ENCODE peak calls at places on chromosomes 4 and X, in eight cellular contexts. One of them, this sample, is unnamed.

GRCh38 chrX:145886469-145886868 is 68.8 kb downstream of the SLITRK2 start:
- DNase-seq in colonic mucosa: no peak
- DNase-seq in CD4-positive, alpha-beta T cell: no peak
- DNase-seq in CD4-positive, CD25-positive, alpha-beta regulatory T cell: no peak
- DNase-seq in effector memory CD4-positive, alpha-beta T cell: no peak
- DNase-seq in tibial artery: no peak
- DNase-seq in right lobe of liver: no peak
- DNase-seq in HCT116: no peak
- DNase-seq in this sample: no peak

GRCh38 chr4:139523076-139523475 is 32.9 kb downstream of the SETD7 start:
- DNase-seq in CD4-positive, alpha-beta T cell: no peak
- DNase-seq in colonic mucosa: peak; percentile 45
- DNase-seq in right lobe of liver: no peak
- DNase-seq in CD4-positive, CD25-positive, alpha-beta regulatory T cell: no peak
- DNase-seq in effector memory CD4-positive, alpha-beta T cell: no peak
- DNase-seq in tibial artery: no peak
- DNase-seq in HCT116: no peak
- DNase-seq in this sample: no peak

GRCh38 chrX:120244735-120245498 is 5.7 kb upstream of the ZBTB33 start:
- DNase-seq in HCT116: peak; percentile 77
- DNase-seq in right lobe of liver: peak; percentile 73
- DNase-seq in colonic mucosa: peak; percentile 73
- DNase-seq in tibial artery: peak; percentile 81
- DNase-seq in CD4-positive, alpha-beta T cell: peak; percentile 51
- DNase-seq in effector memory CD4-positive, alpha-beta T cell: peak; percentile 28
- DNase-seq in CD4-positive, CD25-positive, alpha-beta regulatory T cell: peak; percentile 58
- DNase-seq in this sample: peak; percentile 59

GRCh38 chr4:89142691-89143669 is 31.6 kb downstream of the TIGD2 start:
- DNase-seq in CD4-positive, alpha-beta T cell: no peak
- DNase-seq in CD4-positive, CD25-positive, alpha-beta regulatory T cell: no peak
- DNase-seq in effector memory CD4-positive, alpha-beta T cell: no peak
- DNase-seq in colonic mucosa: no peak
- DNase-seq in right lobe of liver: no peak
- DNase-seq in HCT116: no peak
- DNase-seq in tibial artery: no peak
- DNase-seq in this sample: peak; percentile 57

GRCh38 chr4:177255359-177255758 is 54.3 kb upstream of the NEIL3 start:
- DNase-seq in colonic mucosa: no peak
- DNase-seq in right lobe of liver: no peak
- DNase-seq in CD4-positive, alpha-beta T cell: no peak
- DNase-seq in CD4-positive, CD25-positive, alpha-beta regulatory T cell: no peak
- DNase-seq in HCT116: no peak
- DNase-seq in effector memory CD4-positive, alpha-beta T cell: no peak
- DNase-seq in tibial artery: no peak
- DNase-seq in this sample: no peak

GRCh38 chrX:49919617-49920016 is 2.8 kb upstream of the CLCN5 start:
- DNase-seq in right lobe of liver: no peak
- DNase-seq in tibial artery: peak; percentile 61
- DNase-seq in CD4-positive, alpha-beta T cell: peak; percentile 5
- DNase-seq in CD4-positive, CD25-positive, alpha-beta regulatory T cell: peak; percentile 36
- DNase-seq in HCT116: no peak
- DNase-seq in effector memory CD4-positive, alpha-beta T cell: peak; percentile 11
- DNase-seq in colonic mucosa: peak; percentile 42
- DNase-seq in this sample: peak; percentile 21

GRCh38 chrX:42075032-42075431 is 151.7 kb upstream of the CASK start:
- DNase-seq in effector memory CD4-positive, alpha-beta T cell: no peak
- DNase-seq in colonic mucosa: no peak
- DNase-seq in right lobe of liver: no peak
- DNase-seq in CD4-positive, alpha-beta T cell: no peak
- DNase-seq in HCT116: no peak
- DNase-seq in CD4-positive, CD25-positive, alpha-beta regulatory T cell: no peak
- DNase-seq in tibial artery: no peak
- DNase-seq in this sample: no peak

GRCh38 chr4:72112514-72113156 is 80.8 kb downstream of the NPFFR2 start:
- DNase-seq in right lobe of liver: no peak
- DNase-seq in CD4-positive, alpha-beta T cell: no peak
- DNase-seq in tibial artery: no peak
- DNase-seq in HCT116: peak; percentile 39
- DNase-seq in CD4-positive, CD25-positive, alpha-beta regulatory T cell: no peak
- DNase-seq in effector memory CD4-positive, alpha-beta T cell: no peak
- DNase-seq in colonic mucosa: no peak
- DNase-seq in this sample: peak; percentile 20

GRCh38 chr4:76956961-76957738 is 7.6 kb downstream of the SEPTIN11 start:
- DNase-seq in effector memory CD4-positive, alpha-beta T cell: no peak
- DNase-seq in HCT116: no peak
- DNase-seq in CD4-positive, CD25-positive, alpha-beta regulatory T cell: no peak
- DNase-seq in colonic mucosa: peak; percentile 38
- DNase-seq in tibial artery: no peak
- DNase-seq in CD4-positive, alpha-beta T cell: no peak
- DNase-seq in right lobe of liver: no peak
- DNase-seq in this sample: no peak

GRCh38 chr4:106551724-106552123 is 183.1 kb upstream of the GIMD1 start:
- DNase-seq in right lobe of liver: no peak
- DNase-seq in CD4-positive, alpha-beta T cell: no peak
- DNase-seq in effector memory CD4-positive, alpha-beta T cell: no peak
- DNase-seq in tibial artery: no peak
- DNase-seq in colonic mucosa: no peak
- DNase-seq in HCT116: no peak
- DNase-seq in CD4-positive, CD25-positive, alpha-beta regulatory T cell: no peak
- DNase-seq in this sample: peak; percentile 49

GRCh38 chr4:87865288-87865687 is 32.5 kb downstream of the MEPE start:
- DNase-seq in colonic mucosa: no peak
- DNase-seq in HCT116: no peak
- DNase-seq in tibial artery: no peak
- DNase-seq in effector memory CD4-positive, alpha-beta T cell: no peak
- DNase-seq in CD4-positive, CD25-positive, alpha-beta regulatory T cell: no peak
- DNase-seq in right lobe of liver: no peak
- DNase-seq in CD4-positive, alpha-beta T cell: no peak
- DNase-seq in this sample: no peak

GRCh38 chr4:26120098-26120795 is 200.6 kb upstream of the RBPJ start:
- DNase-seq in right lobe of liver: no peak
- DNase-seq in CD4-positive, alpha-beta T cell: no peak
- DNase-seq in CD4-positive, CD25-positive, alpha-beta regulatory T cell: no peak
- DNase-seq in tibial artery: no peak
- DNase-seq in effector memory CD4-positive, alpha-beta T cell: no peak
- DNase-seq in HCT116: no peak
- DNase-seq in colonic mucosa: no peak
- DNase-seq in this sample: no peak

GRCh38 chr4:52983563-52984303 is 121.6 kb downstream of the RASL11B start:
- DNase-seq in CD4-positive, CD25-positive, alpha-beta regulatory T cell: peak; percentile 34
- DNase-seq in HCT116: peak; percentile 50
- DNase-seq in right lobe of liver: no peak
- DNase-seq in tibial artery: no peak
- DNase-seq in CD4-positive, alpha-beta T cell: no peak
- DNase-seq in colonic mucosa: peak; percentile 35
- DNase-seq in effector memory CD4-positive, alpha-beta T cell: no peak
- DNase-seq in this sample: peak; percentile 53

GRCh38 chr4:44071959-44072955 is 376.4 kb downstream of the KCTD8 start:
- DNase-seq in HCT116: no peak
- DNase-seq in effector memory CD4-positive, alpha-beta T cell: no peak
- DNase-seq in tibial artery: no peak
- DNase-seq in CD4-positive, alpha-beta T cell: no peak
- DNase-seq in right lobe of liver: no peak
- DNase-seq in CD4-positive, CD25-positive, alpha-beta regulatory T cell: no peak
- DNase-seq in colonic mucosa: no peak
- DNase-seq in this sample: no peak

GRCh38 chr4:57550143-57550542 is 440.0 kb upstream of the IGFBP7 start:
- DNase-seq in effector memory CD4-positive, alpha-beta T cell: no peak
- DNase-seq in right lobe of liver: no peak
- DNase-seq in CD4-positive, CD25-positive, alpha-beta regulatory T cell: no peak
- DNase-seq in colonic mucosa: no peak
- DNase-seq in tibial artery: no peak
- DNase-seq in HCT116: no peak
- DNase-seq in CD4-positive, alpha-beta T cell: no peak
- DNase-seq in this sample: no peak

GRCh38 chrX:56288607-56289006 is 56.5 kb downstream of the KLF8 start:
- DNase-seq in effector memory CD4-positive, alpha-beta T cell: no peak
- DNase-seq in HCT116: no peak
- DNase-seq in right lobe of liver: no peak
- DNase-seq in colonic mucosa: no peak
- DNase-seq in CD4-positive, CD25-positive, alpha-beta regulatory T cell: no peak
- DNase-seq in CD4-positive, alpha-beta T cell: no peak
- DNase-seq in tibial artery: no peak
- DNase-seq in this sample: no peak

GRCh38 chrX:56284269-56284668 is 52.1 kb downstream of the KLF8 start:
- DNase-seq in CD4-positive, alpha-beta T cell: no peak
- DNase-seq in right lobe of liver: no peak
- DNase-seq in HCT116: no peak
- DNase-seq in colonic mucosa: no peak
- DNase-seq in tibial artery: no peak
- DNase-seq in CD4-positive, CD25-positive, alpha-beta regulatory T cell: no peak
- DNase-seq in effector memory CD4-positive, alpha-beta T cell: no peak
- DNase-seq in this sample: peak; percentile 77

DNA sequence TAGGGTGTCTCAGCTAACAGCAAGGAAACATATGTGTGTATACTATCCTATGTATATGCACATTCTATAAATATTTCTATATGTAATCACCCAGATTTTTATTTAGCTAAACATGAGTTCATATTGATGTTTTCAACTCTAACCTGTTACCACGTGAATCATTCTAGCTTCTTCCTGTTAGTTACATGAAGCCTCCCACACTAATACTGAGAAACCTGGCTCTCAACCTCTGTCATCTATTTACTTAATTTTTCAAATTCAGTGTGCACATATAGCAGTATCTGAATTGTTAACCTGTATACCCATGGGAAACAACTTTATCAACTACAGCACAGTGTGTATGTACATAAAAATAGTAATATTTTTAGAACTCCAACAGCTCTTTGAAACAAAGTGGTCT is 57.3 kb downstream of the KLF8 start:
- DNase-seq in CD4-positive, CD25-positive, alpha-beta regulatory T cell: no peak
- DNase-seq in right lobe of liver: no peak
- DNase-seq in tibial artery: no peak
- DNase-seq in CD4-positive, alpha-beta T cell: no peak
- DNase-seq in effector memory CD4-positive, alpha-beta T cell: no peak
- DNase-seq in colonic mucosa: no peak
- DNase-seq in HCT116: no peak
- DNase-seq in this sample: no peak
- H3K9me3 ChIP-seq in CD4-positive, CD25-positive, alpha-beta regulatory T cell: no peaks in the 10 kb centered on the region
- H3K9me3 ChIP-seq in right lobe of liver: no peaks in the 10 kb centered on the region
- H3K9me3 ChIP-seq in tibial artery: peaks cover 35% of the 10 kb centered on the region
- H3K9me3 ChIP-seq in CD4-positive, alpha-beta T cell: no peaks in the 10 kb centered on the region
- H3K9me3 ChIP-seq in effector memory CD4-positive, alpha-beta T cell: no peaks in the 10 kb centered on the region
- H3K9me3 ChIP-seq in colonic mucosa: no peaks in the 10 kb centered on the region
- H3K9me3 ChIP-seq in HCT116: no peaks in the 10 kb centered on the region
- H3K9me3 ChIP-seq in this sample: no peaks in the 10 kb centered on the region

GRCh38 chr4:164337219-164337944 is 416.5 kb upstream of the SMIM31 start:
- DNase-seq in CD4-positive, CD25-positive, alpha-beta regulatory T cell: no peak
- DNase-seq in effector memory CD4-positive, alpha-beta T cell: no peak
- DNase-seq in colonic mucosa: no peak
- DNase-seq in right lobe of liver: no peak
- DNase-seq in CD4-positive, alpha-beta T cell: no peak
- DNase-seq in tibial artery: no peak
- DNase-seq in HCT116: no peak
- DNase-seq in this sample: no peak
- H3K9me3 ChIP-seq in CD4-positive, CD25-positive, alpha-beta regulatory T cell: no peaks in the 10 kb centered on the region
- H3K9me3 ChIP-seq in effector memory CD4-positive, alpha-beta T cell: no peaks in the 10 kb centered on the region
- H3K9me3 ChIP-seq in colonic mucosa: no peaks in the 10 kb centered on the region
- H3K9me3 ChIP-seq in right lobe of liver: no peaks in the 10 kb centered on the region
- H3K9me3 ChIP-seq in CD4-positive, alpha-beta T cell: no peaks in the 10 kb centered on the region
- H3K9me3 ChIP-seq in tibial artery: no peaks in the 10 kb centered on the region
- H3K9me3 ChIP-seq in HCT116: no peaks in the 10 kb centered on the region
- H3K9me3 ChIP-seq in this sample: no peaks in the 10 kb centered on the region

DNA sequence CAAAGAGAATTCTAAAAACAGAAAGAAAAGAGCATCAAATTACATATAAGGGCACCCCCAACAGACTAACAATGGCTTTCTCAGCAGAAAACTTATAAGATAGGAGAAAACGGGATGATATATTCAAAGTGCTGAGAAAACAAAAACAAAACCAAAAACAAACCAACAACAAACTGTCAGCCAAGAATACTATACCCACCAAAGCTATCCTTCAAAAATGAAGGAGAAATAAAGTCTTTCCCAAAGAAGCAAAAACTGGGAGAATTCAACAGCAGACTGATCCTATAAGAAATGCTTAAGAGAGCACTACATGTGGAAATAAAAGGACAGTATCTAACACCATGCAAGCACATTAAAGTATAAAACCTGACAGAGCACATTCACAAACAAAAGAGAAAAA is 168.6 kb downstream of the NEK1 start:
- DNase-seq in CD4-positive, CD25-positive, alpha-beta regulatory T cell: no peak
- DNase-seq in effector memory CD4-positive, alpha-beta T cell: no peak
- DNase-seq in right lobe of liver: no peak
- DNase-seq in HCT116: no peak
- DNase-seq in colonic mucosa: no peak
- DNase-seq in tibial artery: no peak
- DNase-seq in CD4-positive, alpha-beta T cell: no peak
- DNase-seq in this sample: no peak
- H3K9me3 ChIP-seq in CD4-positive, CD25-positive, alpha-beta regulatory T cell: peaks cover 17% of the 10 kb centered on the region
- H3K9me3 ChIP-seq in effector memory CD4-positive, alpha-beta T cell: peaks cover 9% of the 10 kb centered on the region
- H3K9me3 ChIP-seq in right lobe of liver: no peaks in the 10 kb centered on the region
- H3K9me3 ChIP-seq in HCT116: no peaks in the 10 kb centered on the region
- H3K9me3 ChIP-seq in colonic mucosa: no peaks in the 10 kb centered on the region
- H3K9me3 ChIP-seq in tibial artery: peaks cover 14% of the 10 kb centered on the region
- H3K9me3 ChIP-seq in CD4-positive, alpha-beta T cell: peaks cover 33% of the 10 kb centered on the region
- H3K9me3 ChIP-seq in this sample: no peaks in the 10 kb centered on the region

DNA sequence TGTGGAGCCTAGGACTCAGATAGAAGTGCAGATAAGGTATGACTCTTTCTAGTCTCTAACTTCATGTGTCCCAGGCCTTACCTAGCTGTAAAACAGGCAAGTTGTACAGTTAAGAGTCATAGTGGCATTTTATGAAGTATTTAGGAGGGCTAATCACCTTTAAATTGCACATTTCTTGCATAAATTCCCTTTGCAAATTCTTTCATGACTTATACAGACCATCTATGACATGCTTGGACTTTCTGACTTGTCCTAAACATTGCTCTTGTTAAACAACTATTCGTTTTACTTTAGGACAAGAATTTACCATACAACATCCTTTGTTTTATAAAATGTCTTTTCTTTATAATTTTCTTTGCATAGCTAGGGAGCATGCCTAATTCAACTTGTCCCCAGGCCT is 7.8 kb upstream of the RRAGB start:
- DNase-seq in tibial artery: no peak
- DNase-seq in right lobe of liver: no peak
- DNase-seq in CD4-positive, alpha-beta T cell: no peak
- DNase-seq in colonic mucosa: no peak
- DNase-seq in CD4-positive, CD25-positive, alpha-beta regulatory T cell: no peak
- DNase-seq in HCT116: no peak
- DNase-seq in effector memory CD4-positive, alpha-beta T cell: no peak
- DNase-seq in this sample: no peak
- H3K9me3 ChIP-seq in tibial artery: no peaks in the 10 kb centered on the region
- H3K9me3 ChIP-seq in right lobe of liver: no peaks in the 10 kb centered on the region
- H3K9me3 ChIP-seq in CD4-positive, alpha-beta T cell: peaks cover 3% of the 10 kb centered on the region
- H3K9me3 ChIP-seq in colonic mucosa: no peaks in the 10 kb centered on the region
- H3K9me3 ChIP-seq in CD4-positive, CD25-positive, alpha-beta regulatory T cell: peaks cover 4% of the 10 kb centered on the region
- H3K9me3 ChIP-seq in HCT116: no peaks in the 10 kb centered on the region
- H3K9me3 ChIP-seq in effector memory CD4-positive, alpha-beta T cell: no peaks in the 10 kb centered on the region
- H3K9me3 ChIP-seq in this sample: no peaks in the 10 kb centered on the region

GRCh38 chr4:18945464-18945863 is 923.9 kb upstream of the LCORL start:
- DNase-seq in colonic mucosa: no peak
- DNase-seq in effector memory CD4-positive, alpha-beta T cell: no peak
- DNase-seq in right lobe of liver: no peak
- DNase-seq in CD4-positive, CD25-positive, alpha-beta regulatory T cell: no peak
- DNase-seq in HCT116: no peak
- DNase-seq in CD4-positive, alpha-beta T cell: no peak
- DNase-seq in tibial artery: no peak
- DNase-seq in this sample: no peak
- H3K9me3 ChIP-seq in colonic mucosa: no peaks in the 10 kb centered on the region
- H3K9me3 ChIP-seq in effector memory CD4-positive, alpha-beta T cell: no peaks in the 10 kb centered on the region
- H3K9me3 ChIP-seq in right lobe of liver: no peaks in the 10 kb centered on the region
- H3K9me3 ChIP-seq in CD4-positive, CD25-positive, alpha-beta regulatory T cell: no peaks in the 10 kb centered on the region
- H3K9me3 ChIP-seq in HCT116: no peaks in the 10 kb centered on the region
- H3K9me3 ChIP-seq in CD4-positive, alpha-beta T cell: no peaks in the 10 kb centered on the region
- H3K9me3 ChIP-seq in tibial artery: no peaks in the 10 kb centered on the region
- H3K9me3 ChIP-seq in this sample: no peaks in the 10 kb centered on the region

GRCh38 chr4:121953860-121954259 is 2.0 kb upstream of the TRPC3 start:
- DNase-seq in tibial artery: no peak
- DNase-seq in CD4-positive, CD25-positive, alpha-beta regulatory T cell: no peak
- DNase-seq in effector memory CD4-positive, alpha-beta T cell: no peak
- DNase-seq in right lobe of liver: no peak
- DNase-seq in colonic mucosa: no peak
- DNase-seq in HCT116: no peak
- DNase-seq in CD4-positive, alpha-beta T cell: no peak
- DNase-seq in this sample: no peak
- H3K9me3 ChIP-seq in tibial artery: no peaks in the 10 kb centered on the region
- H3K9me3 ChIP-seq in CD4-positive, CD25-positive, alpha-beta regulatory T cell: no peaks in the 10 kb centered on the region
- H3K9me3 ChIP-seq in effector memory CD4-positive, alpha-beta T cell: no peaks in the 10 kb centered on the region
- H3K9me3 ChIP-seq in right lobe of liver: no peaks in the 10 kb centered on the region
- H3K9me3 ChIP-seq in colonic mucosa: no peaks in the 10 kb centered on the region
- H3K9me3 ChIP-seq in HCT116: no peaks in the 10 kb centered on the region
- H3K9me3 ChIP-seq in CD4-positive, alpha-beta T cell: no peaks in the 10 kb centered on the region
- H3K9me3 ChIP-seq in this sample: no peaks in the 10 kb centered on the region